ENCODE peak calls at places on chromosomes 4 and X, in four cellular contexts. A, X, M and R are unnamed samples.

GRCh38 chrX:9681422-9681821 is 84.2 kb downstream of the GPR143 start:
- DNase-seq in A (no peak), X (no peak), M (peak), R (no peak)

GRCh38 chr4:112951362-112951962 is 98.0 kb upstream of the ANK2 start:
- DNase-seq in A (peak), X (no peak), M (peak), R (no peak)

GRCh38 chr4:2416564-2417195 is 1.8 kb downstream of the ZFYVE28 start:
- DNase-seq in A (no peak), X (no peak), M (no peak), R (no peak)

GRCh38 chrX:30141966-30142365 is 73.4 kb upstream of the MAGEB2 start:
- DNase-seq in A (peak), X (no peak), M (peak), R (no peak)

GRCh38 chrX:150543230-150544155 is 24.9 kb upstream of the MTM1 start:
- DNase-seq in A (no peak), X (no peak), M (no peak), R (no peak)

GRCh38 chr4:154186035-154186434 is 305.6 kb downstream of the DCHS2 start:
- DNase-seq in A (no peak), X (no peak), M (no peak), R (no peak)

GRCh38 chr4:13921805-13922204 is 294.3 kb upstream of the BOD1L1 start:
- DNase-seq in A (no peak), X (no peak), M (peak), R (no peak)

GRCh38 chr4:143017210-143017609 is 167.5 kb upstream of the USP38 start:
- DNase-seq in A (no peak), X (no peak), M (no peak), R (no peak)

GRCh38 chrX:38854305-38854704 is 53.0 kb downstream of the MID1IP1 start:
- DNase-seq in A (no peak), X (no peak), M (no peak), R (no peak)